ENCODE peak calls at places on chromosomes 3 and 15, in nine cellular contexts. E is esophagus muscularis mucosa, L is LNCaP clone FGC, M is GM12865, Z is brain microvascular endothelial cell, U is colonic mucosa, X is endodermal cell, Y is tibial nerve, R is ovary. B is an unnamed sample.
A peak's percentile ranks its signal among the peaks of the same experiment; 100 is the strongest.

GRCh38 chr15:64354683-64355558 is 1.1 kb downstream of the CSNK1G1 start:
- DNase-seq in E (no peak), L (no peak), M (peak; percentile 17), Z (no peak), U (no peak), X (no peak), Y (no peak), R (no peak), B (no peak)

GRCh38 chr15:56587686-56588085 is 122.7 kb upstream of the MNS1 start:
- DNase-seq in E (no peak), L (no peak), M (no peak), Z (peak; percentile 33), U (no peak), X (no peak), Y (no peak), R (no peak), B (no peak)

GRCh38 chr3:151168269-151169094 is 34.5 kb downstream of the GPR171 start:
- DNase-seq in E (no peak), L (peak; percentile 17), M (peak; percentile 77), Z (peak; percentile 64), U (peak; percentile 89), X (peak; percentile 91), Y (peak; percentile 81), R (peak; percentile 33), B (no peak)

GRCh38 chr3:52529376-52530333 is 4.0 kb downstream of the NT5DC2 start:
- DNase-seq in E (no peak), L (no peak), M (no peak), Z (no peak), U (no peak), X (peak; percentile 31), Y (peak; percentile 47), R (no peak), B (no peak)

GRCh38 chr3:71304684-71305083 is 278.8 kb downstream of the FOXP1 start:
- DNase-seq in E (no peak), L (no peak), M (no peak), Z (peak; percentile 72), U (no peak), X (no peak), Y (no peak), R (peak; percentile 19), B (no peak)

GRCh38 chr15:40941528-40942336 is 11.5 kb upstream of the CHAC1 start:
- DNase-seq in E (no peak), L (no peak), M (peak; percentile 90), Z (no peak), U (peak; percentile 81), X (peak; percentile 92), Y (peak; percentile 36), R (peak; percentile 77), B (no peak)

GRCh38 chr3:78969483-78969882 is 798.3 kb downstream of the ROBO1 start:
- DNase-seq in E (no peak), L (no peak), M (no peak), Z (peak; percentile 58), U (no peak), X (no peak), Y (no peak), R (no peak), B (no peak)

GRCh38 chr3:186121968-186122367 is 13.1 kb upstream of the ETV5 start:
- DNase-seq in E (no peak), L (no peak), M (no peak), Z (no peak), U (no peak), X (peak; percentile 91), Y (no peak), R (no peak), B (no peak)

GRCh38 chr3:27467545-27467944 is 16.6 kb downstream of the SLC4A7 start:
- DNase-seq in E (no peak), L (no peak), M (peak; percentile 43), Z (no peak), U (no peak), X (no peak), Y (no peak), R (no peak), B (no peak)

DNA sequence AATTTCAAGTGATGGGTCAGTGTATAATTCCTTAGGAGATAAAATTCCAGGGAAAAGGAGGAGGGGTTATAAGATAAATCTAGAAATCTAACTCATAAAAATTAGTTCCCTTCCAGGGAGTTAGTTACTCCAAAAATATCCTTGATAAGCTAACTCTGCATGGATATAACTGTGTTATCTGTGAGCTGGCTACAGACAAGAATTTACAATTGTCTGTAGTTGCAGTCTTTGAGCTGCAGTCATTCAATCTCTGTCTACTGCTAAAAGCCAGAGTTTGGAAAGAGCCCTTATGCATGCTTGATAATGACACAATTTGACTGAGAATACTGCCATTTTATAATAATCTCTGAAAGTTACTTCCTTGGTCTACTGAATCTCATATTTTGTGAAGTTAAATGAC is 432.2 kb upstream of the TPRG1 start:
- DNase-seq in E (no peak), L (no peak), M (no peak), Z (no peak), U (no peak), X (no peak), Y (no peak), R (no peak), B (no peak)
- TF ChIP-seq CTCF in E (no peak), L (no peak), M (no peak), Z (no peak), U (no peak), X (no peak), Y (no peak), R (no peak), B (no peak)

GRCh38 chr3:13651775-13652428 is 103.0 kb downstream of the FBLN2 start:
- DNase-seq in E (no peak), L (no peak), M (no peak), Z (no peak), U (no peak), X (no peak), Y (no peak), R (no peak), B (no peak)

GRCh38 chr3:13651057-13651400 is 102.1 kb downstream of the FBLN2 start:
- DNase-seq in E (no peak), L (no peak), M (no peak), Z (no peak), U (no peak), X (no peak), Y (no peak), R (no peak), B (no peak)

GRCh38 chr3:13648744-13649096 is 99.8 kb downstream of the FBLN2 start:
- DNase-seq in E (no peak), L (no peak), M (no peak), Z (no peak), U (no peak), X (no peak), Y (no peak), R (no peak), B (no peak)

GRCh38 chr3:13648060-13648743 is 99.3 kb downstream of the FBLN2 start:
- DNase-seq in E (peak; percentile 93), L (peak; percentile 46), M (peak; percentile 75), Z (peak; percentile 75), U (peak; percentile 73), X (peak; percentile 99), Y (peak; percentile 85), R (peak; percentile 67), B (peak; percentile 18)

DNA sequence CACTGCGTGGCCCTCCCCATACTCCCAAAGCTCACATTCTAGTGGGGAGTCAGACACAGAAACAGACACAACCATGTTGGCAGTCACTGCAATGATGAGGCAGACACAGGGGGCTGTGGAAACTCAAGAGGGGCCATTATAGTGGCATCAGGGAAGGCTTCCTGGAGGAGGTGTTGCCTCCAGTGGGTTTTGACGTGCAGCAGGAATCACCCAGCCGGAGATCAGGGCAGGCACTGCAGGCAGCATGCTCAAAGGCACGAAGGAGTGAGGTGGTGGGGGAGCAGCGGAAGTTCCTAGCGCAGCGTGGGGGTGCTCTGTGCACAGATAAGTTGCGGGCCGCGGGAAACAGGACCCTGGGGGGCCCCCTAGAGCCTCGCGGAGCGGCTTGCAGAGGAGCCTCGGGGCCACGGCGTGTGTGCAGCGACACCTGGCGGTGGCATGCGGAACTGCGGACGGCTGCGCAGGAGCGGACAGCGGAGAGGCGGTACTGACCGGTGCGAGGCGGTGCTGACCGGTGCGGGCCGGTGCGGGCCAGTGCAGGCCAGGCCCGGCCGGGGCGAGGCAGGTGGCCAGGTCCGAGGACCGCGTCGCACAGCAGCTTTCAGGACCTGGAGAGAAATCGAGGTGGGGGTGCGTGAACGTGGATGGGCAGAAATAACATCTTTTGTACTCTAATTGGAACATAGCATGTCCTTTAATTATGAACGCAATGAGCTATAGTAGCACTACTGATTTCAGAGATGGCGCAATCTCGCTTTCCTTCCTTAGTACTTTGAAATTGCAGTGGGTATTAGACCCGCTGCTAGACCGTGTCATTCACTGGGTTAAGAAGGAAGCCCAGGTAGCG is 101.5 kb downstream of the FBLN2 start:
- DNase-seq in E (peak; percentile 93), L (no peak), M (peak; percentile 68), Z (peak; percentile 60), U (peak; percentile 76), X (peak; percentile 97), Y (peak; percentile 79), R (peak; percentile 59), B (no peak)
- H3K4me3 ChIP-seq in E (no peak overlapping the region), L (no peak overlapping the region), M (no peak overlapping the region), Z (no peak overlapping the region), U (no peak overlapping the region), X (no peak overlapping the region), Y (no peak overlapping the region), R (no peak overlapping the region), B (no peak overlapping the region)

GRCh38 chr3:72666444-72666755 is 181.8 kb downstream of the SHQ1 start:
- DNase-seq in E (no peak), L (no peak), M (no peak), Z (no peak), U (no peak), X (no peak), Y (no peak), R (no peak), B (no peak)
- TF ChIP-seq CTCF in E (no peak), L (no peak), M (no peak), Z (no peak), U (no peak), X (peak; percentile 5), Y (no peak), R (no peak), B (no peak)

GRCh38 chr3:9980251-9980650 is 6.4 kb downstream of the EMC3 start:
- DNase-seq in E (no peak), L (no peak), M (no peak), Z (no peak), U (no peak), X (no peak), Y (no peak), R (no peak), B (no peak)

GRCh38 chr3:9978664-9979349 is 7.8 kb downstream of the EMC3 start:
- DNase-seq in E (no peak), L (no peak), M (no peak), Z (no peak), U (no peak), X (no peak), Y (no peak), R (no peak), B (no peak)

DNA sequence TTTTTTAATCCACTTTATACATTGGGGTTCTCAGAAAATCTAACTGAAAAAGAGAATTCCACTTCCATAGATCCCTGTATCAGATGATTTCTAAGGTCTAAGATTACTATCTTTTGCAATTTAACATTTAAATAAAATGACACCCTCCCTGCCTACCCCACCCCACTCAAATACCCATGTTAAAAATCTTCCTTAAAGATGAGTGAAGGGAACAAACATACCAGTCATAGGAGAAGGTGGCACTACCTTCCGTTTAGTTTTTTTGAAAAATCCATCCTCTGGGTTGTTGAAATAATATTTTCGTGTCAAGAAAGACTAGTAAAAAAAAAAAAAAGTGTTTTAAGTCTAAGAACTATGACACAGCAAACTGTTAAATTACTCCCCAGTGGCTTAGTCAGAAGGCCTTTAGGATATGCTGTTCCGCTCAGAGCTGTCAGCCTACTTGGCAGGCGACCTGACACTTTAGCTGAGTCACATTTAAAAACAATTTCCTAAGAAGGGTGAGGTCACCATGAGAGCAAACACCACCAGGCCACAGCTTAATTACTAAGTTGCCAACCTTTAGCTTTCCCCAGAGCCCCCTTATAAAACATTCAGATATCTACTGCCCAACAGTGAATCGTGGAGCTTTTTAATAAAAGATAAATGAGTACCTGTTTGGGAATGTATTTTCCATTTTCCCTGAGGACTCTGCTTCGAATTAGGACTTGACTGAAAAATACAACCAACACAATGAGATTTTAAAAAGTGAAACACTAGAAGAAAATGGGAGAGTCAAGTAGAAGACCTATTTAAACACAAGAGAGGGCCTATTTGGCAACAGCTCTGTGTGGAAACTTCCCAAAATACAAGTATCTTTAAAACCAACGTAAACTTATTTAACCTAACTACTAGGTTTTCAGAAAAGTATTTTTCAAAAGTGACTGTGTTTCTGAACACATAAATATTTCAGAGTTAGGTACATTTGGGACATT is 9.6 kb downstream of the EMC3 start:
- DNase-seq in E (peak; percentile 95), L (peak; percentile 94), M (no peak), Z (peak; percentile 93), U (peak; percentile 42), X (no peak), Y (peak; percentile 79), R (peak; percentile 65), B (no peak)
- H3K4me3 ChIP-seq in E (peak overlapping the region; percentile 1), L (no peak overlapping the region), M (no peak overlapping the region), Z (no peak overlapping the region), U (no peak overlapping the region), X (no peak overlapping the region), Y (no peak overlapping the region), R (no peak overlapping the region), B (no peak overlapping the region)

B was measured in GM12864.